ENCODE peak calls at places on chromosomes 11 and 22, in seven cellular contexts. One of them, this sample, is unnamed.

GRCh38 chr11:116255234-116255953 is 517.4 kb downstream of the BUD13 start:
- DNase-seq in NCI-H2029: peak; percentile 71
- DNase-seq in cardiac fibroblast: no peak
- DNase-seq in T-helper 2 cell: no peak
- DNase-seq in DND-41: no peak
- DNase-seq in activated CD4-positive, alpha-beta memory T cell treated with anti-CD3 and anti-CD28 coated beads for 36 hours: no peak
- DNase-seq in retinal pigment epithelial cell: no peak
- DNase-seq in this sample: no peak

GRCh38 chr11:125389339-125390166 is 106.5 kb downstream of the FEZ1 start:
- DNase-seq in NCI-H2029: no peak
- DNase-seq in cardiac fibroblast: no peak
- DNase-seq in T-helper 2 cell: no peak
- DNase-seq in DND-41: no peak
- DNase-seq in activated CD4-positive, alpha-beta memory T cell treated with anti-CD3 and anti-CD28 coated beads for 36 hours: no peak
- DNase-seq in retinal pigment epithelial cell: no peak
- DNase-seq in this sample: no peak

GRCh38 chr22:44172370-44173108 is 8.2 kb upstream of the PARVG start:
- DNase-seq in NCI-H2029: peak; percentile 95
- DNase-seq in cardiac fibroblast: no peak
- DNase-seq in T-helper 2 cell: no peak
- DNase-seq in DND-41: no peak
- DNase-seq in activated CD4-positive, alpha-beta memory T cell treated with anti-CD3 and anti-CD28 coated beads for 36 hours: no peak
- DNase-seq in retinal pigment epithelial cell: no peak
- DNase-seq in this sample: no peak

GRCh38 chr11:127564803-127565202 is 564.2 kb upstream of the KIRREL3 start:
- DNase-seq in NCI-H2029: no peak
- DNase-seq in cardiac fibroblast: no peak
- DNase-seq in T-helper 2 cell: no peak
- DNase-seq in DND-41: no peak
- DNase-seq in activated CD4-positive, alpha-beta memory T cell treated with anti-CD3 and anti-CD28 coated beads for 36 hours: no peak
- DNase-seq in retinal pigment epithelial cell: peak; percentile 23
- DNase-seq in this sample: no peak

GRCh38 chr22:39214006-39214382 is 30.8 kb downstream of the PDGFB start:
- DNase-seq in NCI-H2029: no peak
- DNase-seq in cardiac fibroblast: no peak
- DNase-seq in T-helper 2 cell: no peak
- DNase-seq in DND-41: no peak
- DNase-seq in activated CD4-positive, alpha-beta memory T cell treated with anti-CD3 and anti-CD28 coated beads for 36 hours: no peak
- DNase-seq in retinal pigment epithelial cell: no peak
- DNase-seq in this sample: peak; percentile 8

GRCh38 chr11:97140885-97141494 is 751.2 kb downstream of the JRKL start:
- DNase-seq in NCI-H2029: no peak
- DNase-seq in cardiac fibroblast: peak; percentile 46
- DNase-seq in T-helper 2 cell: no peak
- DNase-seq in DND-41: no peak
- DNase-seq in activated CD4-positive, alpha-beta memory T cell treated with anti-CD3 and anti-CD28 coated beads for 36 hours: no peak
- DNase-seq in retinal pigment epithelial cell: no peak
- DNase-seq in this sample: peak; percentile 2

GRCh38 chr11:102846292-102846691 is 2.9 kb upstream of the MMP3 start:
- DNase-seq in NCI-H2029: no peak
- DNase-seq in cardiac fibroblast: no peak
- DNase-seq in T-helper 2 cell: no peak
- DNase-seq in DND-41: no peak
- DNase-seq in activated CD4-positive, alpha-beta memory T cell treated with anti-CD3 and anti-CD28 coated beads for 36 hours: no peak
- DNase-seq in retinal pigment epithelial cell: peak; percentile 50
- DNase-seq in this sample: peak; percentile 53

GRCh38 chr11:34333787-34334186 is 24.0 kb downstream of the ABTB2 start:
- DNase-seq in NCI-H2029: no peak
- DNase-seq in cardiac fibroblast: no peak
- DNase-seq in T-helper 2 cell: no peak
- DNase-seq in DND-41: no peak
- DNase-seq in activated CD4-positive, alpha-beta memory T cell treated with anti-CD3 and anti-CD28 coated beads for 36 hours: no peak
- DNase-seq in retinal pigment epithelial cell: no peak
- DNase-seq in this sample: no peak

GRCh38 chr11:74138572-74138971 is 32.2 kb downstream of the C2CD3 start:
- DNase-seq in NCI-H2029: peak; percentile 56
- DNase-seq in cardiac fibroblast: peak; percentile 97
- DNase-seq in T-helper 2 cell: no peak
- DNase-seq in DND-41: no peak
- DNase-seq in activated CD4-positive, alpha-beta memory T cell treated with anti-CD3 and anti-CD28 coated beads for 36 hours: no peak
- DNase-seq in retinal pigment epithelial cell: peak; percentile 87
- DNase-seq in this sample: peak; percentile 85

GRCh38 chr11:125945011-125945796 is 640 bp upstream of the VSIG10L2 start:
- DNase-seq in NCI-H2029: no peak
- DNase-seq in cardiac fibroblast: no peak
- DNase-seq in T-helper 2 cell: no peak
- DNase-seq in DND-41: no peak
- DNase-seq in activated CD4-positive, alpha-beta memory T cell treated with anti-CD3 and anti-CD28 coated beads for 36 hours: no peak
- DNase-seq in retinal pigment epithelial cell: no peak
- DNase-seq in this sample: no peak

GRCh38 chr11:68298659-68299516 is 13.5 kb upstream of the LRP5 start:
- DNase-seq in NCI-H2029: no peak
- DNase-seq in cardiac fibroblast: no peak
- DNase-seq in T-helper 2 cell: no peak
- DNase-seq in DND-41: no peak
- DNase-seq in activated CD4-positive, alpha-beta memory T cell treated with anti-CD3 and anti-CD28 coated beads for 36 hours: no peak
- DNase-seq in retinal pigment epithelial cell: no peak
- DNase-seq in this sample: no peak

GRCh38 chr11:124882339-124883071 is 15.2 kb downstream of the ROBO4 start:
- DNase-seq in NCI-H2029: no peak
- DNase-seq in cardiac fibroblast: no peak
- DNase-seq in T-helper 2 cell: no peak
- DNase-seq in DND-41: no peak
- DNase-seq in activated CD4-positive, alpha-beta memory T cell treated with anti-CD3 and anti-CD28 coated beads for 36 hours: no peak
- DNase-seq in retinal pigment epithelial cell: no peak
- DNase-seq in this sample: no peak

GRCh38 chr11:93984205-93984586 is 37.0 kb upstream of the HEPHL1 start:
- DNase-seq in NCI-H2029: no peak
- DNase-seq in cardiac fibroblast: peak; percentile 3
- DNase-seq in T-helper 2 cell: no peak
- DNase-seq in DND-41: no peak
- DNase-seq in activated CD4-positive, alpha-beta memory T cell treated with anti-CD3 and anti-CD28 coated beads for 36 hours: no peak
- DNase-seq in retinal pigment epithelial cell: no peak
- DNase-seq in this sample: no peak

GRCh38 chr22:35044607-35045390 is 21.2 kb upstream of the ISX start:
- DNase-seq in NCI-H2029: no peak
- DNase-seq in cardiac fibroblast: no peak
- DNase-seq in T-helper 2 cell: no peak
- DNase-seq in DND-41: no peak
- DNase-seq in activated CD4-positive, alpha-beta memory T cell treated with anti-CD3 and anti-CD28 coated beads for 36 hours: no peak
- DNase-seq in retinal pigment epithelial cell: no peak
- DNase-seq in this sample: no peak

GRCh38 chr11:85783758-85784157 is 27.2 kb downstream of the SYTL2 start:
- DNase-seq in NCI-H2029: no peak
- DNase-seq in cardiac fibroblast: peak; percentile 32
- DNase-seq in T-helper 2 cell: no peak
- DNase-seq in DND-41: no peak
- DNase-seq in activated CD4-positive, alpha-beta memory T cell treated with anti-CD3 and anti-CD28 coated beads for 36 hours: no peak
- DNase-seq in retinal pigment epithelial cell: no peak
- DNase-seq in this sample: no peak

GRCh38 chr11:43937434-43938411 is 4.7 kb upstream of the C11orf96 start:
- DNase-seq in NCI-H2029: no peak
- DNase-seq in cardiac fibroblast: peak; percentile 79
- DNase-seq in T-helper 2 cell: no peak
- DNase-seq in DND-41: no peak
- DNase-seq in activated CD4-positive, alpha-beta memory T cell treated with anti-CD3 and anti-CD28 coated beads for 36 hours: no peak
- DNase-seq in retinal pigment epithelial cell: no peak
- DNase-seq in this sample: peak; percentile 87

GRCh38 chr11:43984519-43985385 is 42.3 kb downstream of the C11orf96 start:
- DNase-seq in NCI-H2029: no peak
- DNase-seq in cardiac fibroblast: no peak
- DNase-seq in T-helper 2 cell: no peak
- DNase-seq in DND-41: no peak
- DNase-seq in activated CD4-positive, alpha-beta memory T cell treated with anti-CD3 and anti-CD28 coated beads for 36 hours: no peak
- DNase-seq in retinal pigment epithelial cell: no peak
- DNase-seq in this sample: no peak

GRCh38 chr11:62591448-62592215 is at the start of gene TUT1:
- DNase-seq in NCI-H2029: peak; percentile 99
- DNase-seq in cardiac fibroblast: peak; percentile 100
- DNase-seq in T-helper 2 cell: peak; percentile 79
- DNase-seq in DND-41: peak; percentile 98
- DNase-seq in activated CD4-positive, alpha-beta memory T cell treated with anti-CD3 and anti-CD28 coated beads for 36 hours: peak; percentile 99
- DNase-seq in retinal pigment epithelial cell: peak; percentile 99
- DNase-seq in this sample: peak; percentile 89

GRCh38 chr11:1445741-1446445 is 40.7 kb downstream of the MOB2 start:
- DNase-seq in NCI-H2029: no peak
- DNase-seq in cardiac fibroblast: no peak
- DNase-seq in T-helper 2 cell: no peak
- DNase-seq in DND-41: no peak
- DNase-seq in activated CD4-positive, alpha-beta memory T cell treated with anti-CD3 and anti-CD28 coated beads for 36 hours: no peak
- DNase-seq in retinal pigment epithelial cell: no peak
- DNase-seq in this sample: no peak

GRCh38 chr11:28537822-28538221 is 429.6 kb downstream of the METTL15 start:
- DNase-seq in NCI-H2029: no peak
- DNase-seq in cardiac fibroblast: no peak
- DNase-seq in T-helper 2 cell: no peak
- DNase-seq in DND-41: no peak
- DNase-seq in activated CD4-positive, alpha-beta memory T cell treated with anti-CD3 and anti-CD28 coated beads for 36 hours: no peak
- DNase-seq in retinal pigment epithelial cell: no peak
- DNase-seq in this sample: no peak